ENCODE peak calls at places on chromosomes 2 and 18, in four cellular contexts. One of them, this sample, is unnamed.
A peak's percentile ranks its signal among the peaks of the same experiment; 100 is the strongest.

GRCh38 chr2:154623819-154624218 is 74.7 kb upstream of the KCNJ3 start:
- DNase-seq in A549: peak; percentile 56
- DNase-seq in HepG2: peak; percentile 42
- DNase-seq in K562: peak; percentile 12
- DNase-seq in this sample: peak; percentile 0

GRCh38 chr18:286515-287310 is 18.9 kb upstream of the THOC1 start:
- DNase-seq in K562: no peak
- DNase-seq in HepG2: peak; percentile 20
- DNase-seq in A549: peak; percentile 10
- DNase-seq in this sample: peak; percentile 42

GRCh38 chr2:158321264-158321663 is 135.3 kb downstream of the CCDC148 start:
- DNase-seq in HepG2: no peak
- DNase-seq in A549: no peak
- DNase-seq in K562: peak; percentile 88
- DNase-seq in this sample: peak; percentile 45

GRCh38 chr2:20439193-20439475 is 7.7 kb upstream of the RHOB start:
- DNase-seq in HepG2: peak; percentile 83
- DNase-seq in K562: no peak
- DNase-seq in A549: peak; percentile 72
- DNase-seq in this sample: peak; percentile 49

GRCh38 chr18:24022141-24022540 is 7.6 kb downstream of the TTC39C start:
- DNase-seq in A549: no peak
- DNase-seq in K562: no peak
- DNase-seq in HepG2: no peak
- DNase-seq in this sample: peak; percentile 55

GRCh38 chr2:9222246-9222898 is 15.8 kb downstream of the ASAP2 start:
- DNase-seq in K562: no peak
- DNase-seq in A549: no peak
- DNase-seq in HepG2: no peak
- DNase-seq in this sample: peak; percentile 42

GRCh38 chr2:95051636-95052035 is 26.1 kb downstream of the MAL start:
- DNase-seq in A549: no peak
- DNase-seq in HepG2: no peak
- DNase-seq in K562: no peak
- DNase-seq in this sample: no peak

GRCh38 chr18:45774065-45774521 is 50.1 kb downstream of the SLC14A1 start:
- DNase-seq in HepG2: no peak
- DNase-seq in A549: no peak
- DNase-seq in K562: no peak
- DNase-seq in this sample: peak; percentile 74

GRCh38 chr2:109176928-109177327 is 47.9 kb downstream of the SH3RF3 start:
- DNase-seq in A549: no peak
- DNase-seq in K562: peak; percentile 32
- DNase-seq in HepG2: no peak
- DNase-seq in this sample: no peak

GRCh38 chr18:45829896-45830295 is 4.4 kb downstream of the SIGLEC15 start:
- DNase-seq in A549: no peak
- DNase-seq in HepG2: no peak
- DNase-seq in K562: no peak
- DNase-seq in this sample: no peak

GRCh38 chr2:181813963-181814565 is 77.5 kb upstream of the ITPRID2 start:
- DNase-seq in A549: peak; percentile 44
- DNase-seq in K562: no peak
- DNase-seq in HepG2: no peak
- DNase-seq in this sample: peak; percentile 84

GRCh38 chr18:77203851-77204250 is 45.8 kb upstream of the GALR1 start:
- DNase-seq in K562: no peak
- DNase-seq in A549: no peak
- DNase-seq in HepG2: no peak
- DNase-seq in this sample: no peak

GRCh38 chr2:99153921-99154604 is 679 bp downstream of the TSGA10 start:
- DNase-seq in A549: no peak
- DNase-seq in K562: peak; percentile 18
- DNase-seq in HepG2: no peak
- DNase-seq in this sample: peak; percentile 10

GRCh38 chr2:200040831-200041230 is 85.4 kb downstream of the MAIP1 start:
- DNase-seq in HepG2: no peak
- DNase-seq in K562: no peak
- DNase-seq in A549: no peak
- DNase-seq in this sample: peak; percentile 85

GRCh38 chr2:189406612-189407011 is 34.7 kb upstream of the WDR75 start:
- DNase-seq in A549: no peak
- DNase-seq in K562: no peak
- DNase-seq in HepG2: no peak
- DNase-seq in this sample: no peak

GRCh38 chr2:130198343-130198742 is at the start of gene TUBA3E:
- DNase-seq in A549: no peak
- DNase-seq in HepG2: no peak
- DNase-seq in K562: no peak
- DNase-seq in this sample: no peak

GRCh38 chr18:44079602-44080001 is 601.1 kb upstream of the SETBP1 start:
- DNase-seq in K562: no peak
- DNase-seq in HepG2: peak; percentile 4
- DNase-seq in A549: no peak
- DNase-seq in this sample: peak; percentile 70

GRCh38 chr2:135701442-135701841 is 40.2 kb upstream of the UBXN4 start:
- DNase-seq in A549: no peak
- DNase-seq in K562: no peak
- DNase-seq in HepG2: no peak
- DNase-seq in this sample: peak; percentile 79

GRCh38 chr2:47274054-47274779 is 119.1 kb upstream of the STPG4 start:
- DNase-seq in A549: peak; percentile 29
- DNase-seq in K562: no peak
- DNase-seq in HepG2: no peak
- DNase-seq in this sample: peak; percentile 94

GRCh38 chr2:96556441-96557330 is 20.1 kb downstream of the ARID5A start:
- DNase-seq in HepG2: peak; percentile 99
- DNase-seq in A549: peak; percentile 97
- DNase-seq in K562: peak; percentile 48
- DNase-seq in this sample: peak; percentile 87

GRCh38 chr2:79702934-79703333 is 190.1 kb downstream of the CTNNA2 start:
- DNase-seq in HepG2: no peak
- DNase-seq in A549: no peak
- DNase-seq in K562: no peak
- DNase-seq in this sample: no peak

GRCh38 chr2:174180165-174180724 is 68.1 kb downstream of the OLA1 start:
- DNase-seq in HepG2: peak; percentile 16
- DNase-seq in A549: peak; percentile 42
- DNase-seq in K562: peak; percentile 75
- DNase-seq in this sample: no peak

GRCh38 chr2:164388511-164388910 is 232.8 kb downstream of the GRB14 start:
- DNase-seq in K562: no peak
- DNase-seq in A549: peak; percentile 64
- DNase-seq in HepG2: peak; percentile 51
- DNase-seq in this sample: peak; percentile 63

GRCh38 chr2:171319164-171319810 is 114.5 kb downstream of the METTL8 start:
- DNase-seq in K562: no peak
- DNase-seq in A549: no peak
- DNase-seq in HepG2: no peak
- DNase-seq in this sample: peak; percentile 68

GRCh38 chr2:69559696-69560482 is 83.7 kb downstream of the AAK1 start:
- DNase-seq in A549: peak; percentile 84
- DNase-seq in HepG2: peak; percentile 86
- DNase-seq in K562: peak; percentile 75
- DNase-seq in this sample: peak; percentile 62

GRCh38 chr2:186784930-186785329 is 64.0 kb downstream of the ZSWIM2 start:
- DNase-seq in K562: no peak
- DNase-seq in HepG2: no peak
- DNase-seq in A549: no peak
- DNase-seq in this sample: no peak

GRCh38 chr2:165634855-165635254 is 159.2 kb downstream of the GALNT3 start:
- DNase-seq in K562: no peak
- DNase-seq in HepG2: no peak
- DNase-seq in A549: no peak
- DNase-seq in this sample: peak; percentile 5

GRCh38 chr2:202069189-202070050 is 3.6 kb upstream of the KIAA2012 start:
- DNase-seq in A549: no peak
- DNase-seq in K562: peak; percentile 82
- DNase-seq in HepG2: no peak
- DNase-seq in this sample: no peak

GRCh38 chr2:207505728-207506127 is 24.0 kb upstream of the CREB1 start:
- DNase-seq in K562: no peak
- DNase-seq in HepG2: no peak
- DNase-seq in A549: peak; percentile 40
- DNase-seq in this sample: peak; percentile 80

GRCh38 chr2:63840081-63840784 is 1.5 kb upstream of the UGP2 start:
- DNase-seq in K562: no peak
- DNase-seq in A549: no peak
- DNase-seq in HepG2: no peak
- DNase-seq in this sample: no peak

GRCh38 chr18:42268186-42268725 is 313.2 kb downstream of the PIK3C3 start:
- DNase-seq in K562: no peak
- DNase-seq in A549: no peak
- DNase-seq in HepG2: no peak
- DNase-seq in this sample: no peak

DNA sequence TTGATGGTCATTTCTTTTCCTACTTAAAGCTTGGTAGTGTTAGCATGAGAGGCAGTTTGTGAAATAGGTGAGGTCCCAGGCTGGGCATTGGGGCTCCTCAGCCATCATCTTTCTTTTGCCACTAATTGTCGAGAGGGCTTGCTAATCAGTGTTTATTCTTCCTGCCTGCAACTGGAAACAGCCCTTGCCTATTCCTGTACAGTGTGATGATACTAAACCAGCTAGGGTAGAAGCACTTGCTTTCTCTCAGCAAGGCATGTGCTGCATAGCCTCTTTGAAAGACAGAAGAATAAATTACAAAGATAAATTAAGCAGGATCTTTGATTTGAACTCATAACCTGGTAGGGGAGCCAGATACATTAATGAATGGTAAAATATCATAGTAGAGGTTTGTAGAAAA is 16.6 kb upstream of the GPBAR1 start:
- DNase-seq in A549: no peak
- DNase-seq in K562: no peak
- DNase-seq in HepG2: no peak
- DNase-seq in this sample: no peak
- TF ChIP-seq MAZ in A549: no peak
- TF ChIP-seq MAZ in K562: no peak
- TF ChIP-seq MAZ in HepG2: no peak
- TF ChIP-seq MAZ in this sample: no peak

DNA sequence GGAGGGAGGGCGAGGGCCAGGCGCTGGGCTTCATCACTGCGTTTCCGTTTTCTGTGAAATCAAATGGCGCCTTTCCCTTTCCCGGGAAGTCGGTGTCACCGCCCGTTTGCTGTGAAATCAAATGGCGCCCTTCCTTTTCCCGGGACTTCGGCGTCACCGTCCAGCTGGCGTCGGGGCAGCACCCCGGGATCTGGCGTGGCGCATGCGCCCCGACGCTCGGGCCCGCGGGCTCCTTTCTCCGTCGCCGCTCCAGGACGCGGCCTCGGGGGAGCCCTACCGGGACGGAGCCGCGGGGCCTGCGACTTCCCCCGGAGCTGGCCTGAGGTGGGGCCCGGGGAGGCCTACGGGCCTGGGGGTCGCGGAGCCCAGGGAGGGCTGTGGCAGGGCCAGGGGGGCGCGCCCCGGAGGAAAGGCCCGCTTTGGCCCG is at the start of gene FAM228A:
- DNase-seq in HepG2: no peak
- DNase-seq in A549: no peak
- DNase-seq in K562: no peak
- DNase-seq in this sample: no peak
- H3K4me3 ChIP-seq in HepG2: no peak within 1 kb of the TSS
- H3K4me3 ChIP-seq in A549: no peak within 1 kb of the TSS
- H3K4me3 ChIP-seq in K562: no peak within 1 kb of the TSS
- H3K4me3 ChIP-seq in this sample: no peak within 1 kb of the TSS

GRCh38 chr2:239310401-239311061 is 90.3 kb downstream of the HDAC4 start:
- DNase-seq in K562: no peak
- DNase-seq in A549: no peak
- DNase-seq in HepG2: no peak
- DNase-seq in this sample: no peak
- TF ChIP-seq MAZ in K562: no peak
- TF ChIP-seq MAZ in A549: no peak
- TF ChIP-seq MAZ in HepG2: no peak
- TF ChIP-seq MAZ in this sample: no peak

GRCh38 chr2:133390151-133390550 is 178.1 kb downstream of the NCKAP5 start:
- DNase-seq in HepG2: no peak
- DNase-seq in K562: no peak
- DNase-seq in A549: no peak
- DNase-seq in this sample: peak; percentile 82
- H3K4me3 ChIP-seq in HepG2: no peak overlapping the region
- H3K4me3 ChIP-seq in K562: no peak overlapping the region
- H3K4me3 ChIP-seq in A549: no peak overlapping the region
- H3K4me3 ChIP-seq in this sample: no peak overlapping the region

DNA sequence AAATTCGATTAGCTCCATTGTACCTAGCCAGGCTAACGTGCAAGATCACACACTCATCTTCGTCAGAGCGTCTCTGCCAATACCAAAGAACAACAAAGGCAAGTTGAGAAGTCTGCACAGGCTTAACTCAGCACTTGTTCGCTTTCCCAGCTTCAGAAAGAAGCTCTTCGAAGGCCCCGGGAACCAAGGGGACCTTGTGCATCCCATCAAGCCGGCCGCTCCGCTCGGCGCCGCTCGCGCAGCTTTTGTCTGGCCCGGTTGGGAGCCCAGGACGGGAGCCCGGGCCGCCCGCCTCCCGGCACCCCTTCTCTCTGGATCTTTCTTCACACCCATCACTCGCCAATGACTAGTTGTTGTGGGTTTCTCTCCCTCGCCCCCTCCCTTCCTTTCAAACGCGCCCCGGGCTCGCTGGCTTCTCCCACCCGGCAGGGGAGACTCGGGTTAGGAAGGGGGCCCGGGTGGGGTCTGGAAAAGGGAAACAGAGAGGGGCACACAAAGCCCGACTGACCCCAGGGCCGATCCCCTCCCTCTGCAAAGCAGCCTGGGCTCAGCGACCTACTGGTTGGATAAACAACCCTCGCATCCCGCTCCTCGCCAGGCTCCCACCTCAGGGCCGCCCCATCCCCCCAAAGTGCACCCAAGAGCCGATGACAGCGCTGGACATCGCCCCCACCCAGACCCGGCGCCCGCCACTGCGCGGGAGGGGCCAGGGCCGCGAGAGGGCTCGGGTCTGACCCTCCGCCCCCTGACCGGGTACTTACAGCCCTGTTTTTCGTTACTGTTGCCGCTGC is 456 bp downstream of the CLASP1 start:
- DNase-seq in A549: peak; percentile 40
- DNase-seq in HepG2: peak; percentile 42
- DNase-seq in K562: peak; percentile 62
- DNase-seq in this sample: peak; percentile 65
- TF ChIP-seq MAZ in A549: no peak
- TF ChIP-seq MAZ in HepG2: no peak
- TF ChIP-seq MAZ in K562: peak; percentile 83
- TF ChIP-seq MAZ in this sample: peak; percentile 57